ENCODE peak calls at places on chromosomes 6 and 20, in five cellular contexts. E is HEK293T, C is H1, R is HepG2, K is GM12878. F is an unnamed sample.

GRCh38 chr20:13098720-13099355 is 90.1 kb downstream of the SPTLC3 start:
- DNase-seq in E (no peak), C (no peak), R (peak; percentile 47), K (no peak), F (no peak)

GRCh38 chr20:23296841-23297701 is 53.5 kb upstream of the NXT1 start:
- DNase-seq in E (no peak), C (no peak), R (no peak), K (no peak), F (no peak)

GRCh38 chr6:14665827-14666724 is 548.5 kb downstream of the CD83 start:
- DNase-seq in E (no peak), C (no peak), R (no peak), K (no peak), F (no peak)

GRCh38 chr6:119083007-119083406 is 4.5 kb upstream of the FAM184A start:
- DNase-seq in E (no peak), C (no peak), R (no peak), K (no peak), F (no peak)

GRCh38 chr6:52233975-52234823 is 10.1 kb downstream of the IL17F start:
- DNase-seq in E (peak; percentile 83), C (peak; percentile 25), R (peak; percentile 68), K (no peak), F (peak; percentile 44)

GRCh38 chr20:39165099-39165498 is 203.0 kb downstream of the DHX35 start:
- DNase-seq in E (no peak), C (no peak), R (no peak), K (no peak), F (no peak)

GRCh38 chr6:39819676-39820075 is 27.5 kb downstream of the DAAM2 start:
- DNase-seq in E (no peak), C (no peak), R (no peak), K (no peak), F (no peak)

GRCh38 chr6:56440551-56440981 is 193.2 kb upstream of the COL21A1 start:
- DNase-seq in E (no peak), C (no peak), R (no peak), K (no peak), F (no peak)

GRCh38 chr6:26317503-26317902 is 47.5 kb upstream of the BTN3A2 start:
- DNase-seq in E (no peak), C (no peak), R (no peak), K (no peak), F (no peak)

GRCh38 chr6:111718990-111719389 is 113.3 kb upstream of the TRAF3IP2 start:
- DNase-seq in E (no peak), C (no peak), R (no peak), K (no peak), F (no peak)

GRCh38 chr6:165968409-165968807 is 199.2 kb downstream of the TBXT start:
- DNase-seq in E (no peak), C (no peak), R (no peak), K (no peak), F (no peak)

GRCh38 chr6:44002071-44002590 is 125.1 kb downstream of the MRPL14 start:
- DNase-seq in E (no peak), C (peak; percentile 53), R (peak; percentile 47), K (no peak), F (peak; percentile 62)

GRCh38 chr6:75934643-75935472 is 137.6 kb downstream of the IMPG1 start:
- DNase-seq in E (peak; percentile 71), C (no peak), R (peak; percentile 70), K (peak; percentile 16), F (peak; percentile 46)

GRCh38 chr20:6575912-6576391 is 191.5 kb upstream of the BMP2 start:
- DNase-seq in E (no peak), C (no peak), R (peak; percentile 52), K (peak; percentile 53), F (no peak)

GRCh38 chr20:40880063-40880715 is 148.4 kb upstream of the TOP1 start:
- DNase-seq in E (no peak), C (no peak), R (no peak), K (peak; percentile 20), F (no peak)

GRCh38 chr20:416950-417800 is 9.1 kb downstream of the RBCK1 start:
- DNase-seq in E (no peak), C (no peak), R (no peak), K (no peak), F (no peak)

GRCh38 chr6:105452924-105453756 is 50.3 kb upstream of the PREP start:
- DNase-seq in E (no peak), C (no peak), R (no peak), K (peak; percentile 54), F (no peak)

GRCh38 chr6:105452376-105452775 is 49.5 kb upstream of the PREP start:
- DNase-seq in E (no peak), C (no peak), R (no peak), K (no peak), F (no peak)

GRCh38 chr6:105445461-105445860 is 42.6 kb upstream of the PREP start:
- DNase-seq in E (no peak), C (no peak), R (no peak), K (no peak), F (no peak)

GRCh38 chr6:105453968-105454367 is 51.1 kb upstream of the PREP start:
- DNase-seq in E (no peak), C (no peak), R (no peak), K (no peak), F (peak; percentile 25)

GRCh38 chr6:105449756-105450390 is 47.0 kb upstream of the PREP start:
- DNase-seq in E (no peak), C (no peak), R (no peak), K (no peak), F (no peak)
- TF ChIP-seq SUZ12 in E (no peak), C (no peak), R (no peak), K (no peak), F (no peak)

GRCh38 chr6:133201231-133201630 is 39.9 kb upstream of the EYA4 start:
- DNase-seq in E (no peak), C (no peak), R (no peak), K (no peak), F (no peak)
- TF ChIP-seq SUZ12 in E (no peak), C (no peak), R (no peak), K (no peak), F (no peak)

GRCh38 chr6:12606616-12607015 is 110.0 kb upstream of the PHACTR1 start:
- DNase-seq in E (no peak), C (no peak), R (no peak), K (no peak), F (no peak)

GRCh38 chr6:12608874-12609273 is 107.7 kb upstream of the PHACTR1 start:
- DNase-seq in E (no peak), C (no peak), R (no peak), K (no peak), F (no peak)

GRCh38 chr6:12605888-12606345 is 110.7 kb upstream of the PHACTR1 start:
- DNase-seq in E (peak; percentile 51), C (no peak), R (peak; percentile 72), K (peak; percentile 90), F (peak; percentile 54)

GRCh38 chr6:12610862-12611261 is 105.7 kb upstream of the PHACTR1 start:
- DNase-seq in E (no peak), C (no peak), R (no peak), K (no peak), F (no peak)

GRCh38 chr6:12608016-12608860 is 108.3 kb upstream of the PHACTR1 start:
- DNase-seq in E (no peak), C (no peak), R (no peak), K (peak; percentile 90), F (no peak)
- TF ChIP-seq SUZ12 in E (no peak), C (no peak), R (no peak), K (no peak), F (no peak)

GRCh38 chr6:160735523-160735922 is 33.5 kb downstream of the PLG start:
- DNase-seq in E (no peak), C (no peak), R (no peak), K (peak; percentile 48), F (no peak)
- TF ChIP-seq SUZ12 in E (no peak), C (no peak), R (no peak), K (no peak), F (no peak)

DNA sequence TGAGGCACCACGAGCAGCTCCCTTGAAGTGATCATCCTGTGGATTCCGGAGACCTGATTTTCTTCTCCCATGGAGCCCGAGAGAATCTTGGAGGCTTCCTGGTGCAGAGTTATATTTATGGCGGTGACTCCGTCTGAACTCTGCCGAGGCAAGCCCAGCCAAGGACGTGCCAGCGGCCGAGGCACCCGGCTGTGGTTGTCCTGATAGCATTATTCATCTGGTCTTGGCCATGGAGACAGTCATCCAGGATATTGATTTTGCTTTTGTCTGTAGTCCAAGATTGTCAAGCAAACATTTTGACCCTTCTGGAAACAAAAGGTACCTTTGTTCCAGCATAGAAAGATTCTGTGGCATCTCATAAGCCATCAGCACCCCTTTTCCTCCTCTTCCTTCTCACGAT is 163.3 kb downstream of the SCML4 start:
- DNase-seq in E (no peak), C (no peak), R (no peak), K (no peak), F (no peak)
- TF ChIP-seq SUZ12 in E (no peak), C (no peak), R (no peak), K (no peak), F (no peak)

GRCh38 chr6:150634641-150635292 is 35.1 kb downstream of the PLEKHG1 start:
- DNase-seq in E (no peak), C (no peak), R (no peak), K (no peak), F (no peak)
- TF ChIP-seq SUZ12 in E (no peak), C (no peak), R (no peak), K (no peak), F (no peak)

GRCh38 chr20:32672315-32672981 is 1.3 kb downstream of the C20orf203 start:
- DNase-seq in E (no peak), C (no peak), R (no peak), K (no peak), F (no peak)
- TF ChIP-seq SUZ12 in E (no peak), C (no peak), R (no peak), K (no peak), F (no peak)

DNA sequence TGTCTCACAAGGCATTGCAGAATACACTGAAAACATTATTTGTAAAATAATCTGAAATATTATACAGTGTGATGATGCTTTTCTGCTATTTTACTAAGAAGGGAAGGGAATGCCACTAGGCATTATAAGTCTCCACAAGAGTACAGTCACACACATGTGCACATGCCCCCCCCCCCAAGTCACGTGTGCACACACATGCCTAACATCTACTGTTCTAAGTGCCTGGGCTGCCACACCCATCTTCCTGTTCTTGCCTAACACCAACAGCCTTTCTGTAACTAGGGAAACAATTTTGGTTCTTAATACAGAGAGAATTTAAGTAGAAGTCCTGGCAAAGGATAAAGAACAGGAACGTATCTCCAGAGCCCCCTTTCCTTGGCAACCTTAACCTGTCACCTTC is 58.2 kb upstream of the BCLAF1 start:
- DNase-seq in E (no peak), C (no peak), R (no peak), K (no peak), F (no peak)
- TF ChIP-seq SUZ12 in E (no peak), C (no peak), R (no peak), K (no peak), F (no peak)

GRCh38 chr20:50333856-50334255 is 143.2 kb downstream of the CEBPB start:
- DNase-seq in E (no peak), C (no peak), R (no peak), K (no peak), F (no peak)
- TF ChIP-seq SUZ12 in E (no peak), C (no peak), R (no peak), K (no peak), F (no peak)

F was measured in NT2/D1.